ENCODE peak calls at places on chromosomes 11 and 22, in eight cellular contexts. I, X, H, J, E, K, W and A are unnamed samples.

GRCh38 chr11:121456816-121457431 is 4.2 kb upstream of the SORL1-AS1 start:
- DNase-seq in I (no peak), X (no peak), H (no peak), J (no peak), E (no peak), K (no peak), W (no peak), A (no peak)

GRCh38 chr22:16601437-16602223 is 9.0 kb upstream of the CCT8L2 start:
- DNase-seq in I (no peak), X (no peak), H (no peak), J (no peak), E (no peak), K (peak), W (no peak), A (no peak)

GRCh38 chr11:60498853-60499252 is 6.3 kb downstream of the MS4A12 start:
- DNase-seq in I (no peak), X (peak), H (no peak), J (no peak), E (peak), K (no peak), W (no peak), A (no peak)

GRCh38 chr11:33635161-33635560 is 65.5 kb downstream of the C11orf91 start:
- DNase-seq in I (no peak), X (no peak), H (no peak), J (peak), E (no peak), K (peak), W (no peak), A (no peak)

GRCh38 chr11:109865558-109866186 is 227.5 kb upstream of the ZC3H12C start:
- DNase-seq in I (peak), X (no peak), H (no peak), J (no peak), E (peak), K (no peak), W (no peak), A (no peak)

GRCh38 chr11:88181776-88182175 is 6.5 kb upstream of the RAB38 start:
- DNase-seq in I (no peak), X (no peak), H (no peak), J (no peak), E (no peak), K (no peak), W (no peak), A (no peak)

GRCh38 chr11:97893612-97894011 is 1127.1 kb upstream of the CNTN5 start:
- DNase-seq in I (no peak), X (no peak), H (no peak), J (no peak), E (no peak), K (no peak), W (no peak), A (no peak)

GRCh38 chr11:11243790-11244469 is 109.1 kb downstream of the CSNK2A3 start:
- DNase-seq in I (peak), X (peak), H (no peak), J (no peak), E (no peak), K (peak), W (no peak), A (no peak)

GRCh38 chr11:86511086-86511551 is 136.4 kb downstream of the CCDC81 start:
- DNase-seq in I (no peak), X (no peak), H (no peak), J (peak), E (peak), K (peak), W (no peak), A (no peak)

GRCh38 chr11:98589975-98590374 is 430.8 kb upstream of the CNTN5 start:
- DNase-seq in I (no peak), X (no peak), H (no peak), J (no peak), E (no peak), K (no peak), W (no peak), A (no peak)

GRCh38 chr22:38110008-38110862 is at the start of gene BAIAP2L2:
- DNase-seq in I (peak), X (no peak), H (no peak), J (no peak), E (peak), K (no peak), W (peak), A (no peak)

GRCh38 chr11:73189315-73189714 is 28.8 kb upstream of the P2RY2 start:
- DNase-seq in I (no peak), X (peak), H (no peak), J (no peak), E (no peak), K (no peak), W (no peak), A (no peak)

DNA sequence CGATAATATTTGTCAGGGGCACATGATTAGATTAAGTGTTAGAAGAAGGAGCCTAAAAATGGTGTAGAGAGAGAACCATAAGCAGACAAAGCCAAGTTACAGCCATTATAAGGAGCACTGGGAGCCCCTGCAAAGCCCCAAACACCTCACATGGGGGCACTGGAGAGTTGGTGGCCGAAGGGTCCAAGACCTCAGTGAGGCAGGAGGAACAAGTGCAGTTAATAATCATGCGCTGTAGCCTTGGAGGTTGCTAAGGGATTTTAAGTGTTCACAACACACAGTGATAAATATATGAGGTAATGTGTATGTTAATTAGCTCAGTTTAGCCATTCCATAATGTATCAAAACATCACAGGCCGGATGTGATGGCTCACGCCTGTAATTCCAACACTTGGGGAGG is 54.4 kb upstream of the JAM3 start:
- DNase-seq in I (no peak), X (no peak), H (no peak), J (no peak), E (no peak), K (peak), W (no peak), A (no peak)
- TF ChIP-seq CTCF in I (no peak), X (peak), H (peak), J (no peak), E (no peak), K (peak), W (peak), A (no peak)

GRCh38 chr22:30969532-30970355 is 679 bp downstream of the TUG1 start:
- DNase-seq in I (peak), X (peak), H (no peak), J (peak), E (peak), K (peak), W (peak), A (no peak)
- TF ChIP-seq CTCF in I (no peak), X (peak), H (no peak), J (peak), E (no peak), K (peak), W (no peak), A (no peak)

DNA sequence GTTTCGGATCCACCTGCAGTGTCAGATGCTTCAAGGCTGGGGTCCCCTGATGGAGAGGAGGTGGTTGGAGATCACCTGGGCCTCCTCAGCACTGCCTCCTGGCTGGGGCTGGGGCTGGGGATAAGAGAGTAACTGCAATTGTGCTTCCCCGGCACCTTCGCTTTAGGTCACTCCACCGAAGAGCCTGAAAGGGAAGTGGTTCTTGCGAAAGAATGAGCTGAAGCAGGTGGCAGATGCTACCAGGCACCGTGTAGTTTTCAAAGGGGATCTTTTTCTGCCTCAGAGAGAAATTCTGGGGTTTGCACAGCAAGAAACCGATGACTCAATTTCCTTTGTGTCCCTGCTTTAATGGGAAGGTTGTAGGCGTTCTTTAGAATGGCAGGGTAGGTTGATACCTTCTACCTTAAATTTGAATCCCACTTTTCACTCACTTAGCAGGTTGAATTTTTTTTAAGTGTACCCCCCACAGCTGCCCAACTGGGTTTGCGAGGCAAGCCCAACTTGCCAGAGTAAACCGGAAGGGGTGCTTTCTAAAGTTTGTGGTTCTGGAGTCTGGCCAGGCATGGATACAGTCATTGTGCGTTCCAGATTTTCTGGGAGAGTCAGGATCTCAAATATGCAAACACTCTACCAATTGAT is 5.3 kb downstream of the CD44 start:
- DNase-seq in I (peak), X (peak), H (no peak), J (peak), E (no peak), K (peak), W (no peak), A (no peak)
- TF ChIP-seq CTCF in I (no peak), X (no peak), H (no peak), J (no peak), E (no peak), K (no peak), W (no peak), A (no peak)

DNA sequence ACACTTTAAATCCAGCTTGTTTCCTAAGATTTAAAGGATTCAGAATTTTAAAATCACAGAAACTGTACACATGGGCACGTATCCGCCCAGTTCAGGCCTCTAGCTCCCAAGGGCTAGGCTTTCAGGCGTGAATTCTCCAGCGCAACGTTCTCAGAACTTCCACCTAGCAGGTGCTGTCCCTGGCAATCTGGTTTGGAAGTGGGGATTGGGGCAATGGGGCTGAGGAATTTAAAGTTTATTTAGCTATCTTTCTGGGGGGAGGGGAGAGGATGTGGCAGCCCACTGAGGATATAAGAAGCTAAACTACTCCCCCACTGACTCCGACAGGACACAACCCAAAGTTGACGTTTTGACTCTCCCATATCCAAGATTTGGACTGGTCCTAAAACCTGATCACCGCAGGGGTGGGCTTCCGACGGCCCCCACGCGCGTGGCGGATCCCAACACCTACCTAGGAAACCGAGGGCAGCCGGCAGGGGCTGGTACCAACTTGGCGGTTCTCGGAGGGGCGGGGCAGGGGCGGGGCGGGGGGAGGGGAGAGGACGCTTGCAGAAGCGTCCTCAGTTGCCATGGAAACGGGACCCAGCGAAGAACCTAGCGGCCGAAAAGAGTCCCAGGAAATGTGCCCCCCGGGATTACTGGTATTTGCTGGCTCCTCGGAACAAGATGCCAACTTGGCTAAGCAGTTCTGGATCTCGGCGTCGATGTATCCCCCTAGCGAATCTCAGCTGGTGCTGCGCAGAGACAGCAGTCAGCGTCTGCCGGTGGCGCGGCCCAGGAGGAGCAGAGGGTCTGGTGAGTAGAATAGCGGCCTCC is at the start of gene HOATZ:
- DNase-seq in I (no peak), X (no peak), H (no peak), J (no peak), E (no peak), K (no peak), W (no peak), A (no peak)
- TF ChIP-seq CTCF in I (no peak), X (no peak), H (no peak), J (peak), E (no peak), K (peak), W (no peak), A (no peak)